ENCODE peak calls at places on chromosomes 3 and 15, in five cellular contexts. T, Y, W, P and G are unnamed samples.

GRCh38 chr15:23038741-23039150 is 623 bp downstream of the TUBGCP5 start:
- DNase-seq in T (no peak), Y (no peak), W (no peak), P (no peak), G (no peak)

GRCh38 chr3:29280675-29281264 is at the start of gene RBMS3:
- DNase-seq in T (peak), Y (peak), W (peak), P (peak), G (peak)

GRCh38 chr15:99014803-99015676 is 7.4 kb upstream of the PGPEP1L start:
- DNase-seq in T (peak), Y (peak), W (peak), P (peak), G (no peak)

GRCh38 chr3:129597792-129598381 is 8.6 kb downstream of the PLXND1 start:
- DNase-seq in T (no peak), Y (no peak), W (no peak), P (no peak), G (no peak)

GRCh38 chr3:184773341-184774186 is 38.4 kb upstream of the VPS8 start:
- DNase-seq in T (peak), Y (peak), W (no peak), P (peak), G (no peak)

GRCh38 chr3:46873521-46873920 is 4.0 kb upstream of the PTH1R start:
- DNase-seq in T (peak), Y (no peak), W (no peak), P (no peak), G (no peak)

GRCh38 chr15:77675806-77676415 is 43.2 kb upstream of the LINGO1 start:
- DNase-seq in T (no peak), Y (no peak), W (no peak), P (no peak), G (no peak)

GRCh38 chr15:67413770-67414429 is 107.0 kb upstream of the C15orf61 start:
- DNase-seq in T (no peak), Y (no peak), W (no peak), P (no peak), G (peak)

GRCh38 chr3:89851974-89852621 is 744.7 kb downstream of the EPHA3 start:
- DNase-seq in T (peak), Y (no peak), W (no peak), P (peak), G (peak)

GRCh38 chr15:38440353-38441129 is 13.4 kb upstream of the FAM98B start:
- DNase-seq in T (no peak), Y (no peak), W (peak), P (peak), G (peak)

GRCh38 chr3:195001961-195002861 is 268.7 kb downstream of the XXYLT1 start:
- DNase-seq in T (peak), Y (peak), W (peak), P (peak), G (peak)

GRCh38 chr15:51318382-51319150 is 19.8 kb downstream of the CYP19A1 start:
- DNase-seq in T (no peak), Y (no peak), W (no peak), P (no peak), G (no peak)

GRCh38 chr3:196145420-196146262 is 63.8 kb upstream of the TFRC start:
- DNase-seq in T (no peak), Y (no peak), W (no peak), P (no peak), G (no peak)

GRCh38 chr15:89501646-89502045 is 5.3 kb upstream of the RHCG start:
- DNase-seq in T (no peak), Y (no peak), W (no peak), P (no peak), G (no peak)

GRCh38 chr3:4698125-4698821 is 205.1 kb downstream of the ITPR1 start:
- DNase-seq in T (no peak), Y (no peak), W (no peak), P (no peak), G (no peak)

GRCh38 chr3:30895329-30895728 is 868 bp upstream of the GADL1 start:
- DNase-seq in T (no peak), Y (no peak), W (no peak), P (no peak), G (no peak)

GRCh38 chr15:40859206-40859851 is 14.7 kb downstream of the RHOV start:
- DNase-seq in T (peak), Y (peak), W (peak), P (peak), G (peak)

GRCh38 chr3:124810970-124811369 is 76.2 kb downstream of the ITGB5 start:
- DNase-seq in T (no peak), Y (no peak), W (no peak), P (no peak), G (no peak)

GRCh38 chr15:89993344-89993743 is 7.8 kb upstream of the ZNF710 start:
- DNase-seq in T (no peak), Y (no peak), W (no peak), P (no peak), G (no peak)

GRCh38 chr3:73513260-73513659 is 111.5 kb downstream of the PDZRN3 start:
- DNase-seq in T (no peak), Y (no peak), W (no peak), P (no peak), G (no peak)

GRCh38 chr3:159059395-159059794 is 257.5 kb downstream of the MFSD1 start:
- DNase-seq in T (no peak), Y (no peak), W (no peak), P (no peak), G (no peak)

GRCh38 chr3:149613988-149614387 is 43.8 kb downstream of the WWTR1 start:
- DNase-seq in T (no peak), Y (no peak), W (no peak), P (no peak), G (no peak)

GRCh38 chr3:56926513-56927282 is 124.9 kb upstream of the ARHGEF3 start:
- DNase-seq in T (no peak), Y (peak), W (no peak), P (no peak), G (no peak)
- TF ChIP-seq CTCF in T (no peak), Y (no peak), W (no peak), P (no peak), G (no peak)

DNA sequence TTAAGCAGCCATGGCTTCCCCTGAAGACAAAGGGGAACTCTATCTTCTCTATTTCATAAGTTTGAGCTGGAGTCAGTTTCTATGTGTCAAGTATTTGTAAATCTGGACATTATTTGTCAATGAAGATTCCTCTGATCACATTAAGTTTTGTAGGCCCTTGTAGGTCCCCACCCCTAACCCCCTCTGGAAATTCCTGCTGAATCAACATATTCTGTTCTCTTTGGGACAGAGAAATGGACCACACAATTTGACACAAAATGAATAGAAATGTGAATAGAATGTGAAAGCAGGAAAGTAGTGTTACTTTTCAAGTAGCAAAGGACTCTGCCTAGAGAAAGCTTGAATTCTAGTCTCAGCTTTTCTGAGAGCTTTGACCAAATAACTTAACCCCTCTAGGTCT is 47.8 kb downstream of the TIPARP start:
- DNase-seq in T (no peak), Y (no peak), W (no peak), P (no peak), G (no peak)
- TF ChIP-seq CTCF in T (no peak), Y (no peak), W (no peak), P (no peak), G (no peak)

DNA sequence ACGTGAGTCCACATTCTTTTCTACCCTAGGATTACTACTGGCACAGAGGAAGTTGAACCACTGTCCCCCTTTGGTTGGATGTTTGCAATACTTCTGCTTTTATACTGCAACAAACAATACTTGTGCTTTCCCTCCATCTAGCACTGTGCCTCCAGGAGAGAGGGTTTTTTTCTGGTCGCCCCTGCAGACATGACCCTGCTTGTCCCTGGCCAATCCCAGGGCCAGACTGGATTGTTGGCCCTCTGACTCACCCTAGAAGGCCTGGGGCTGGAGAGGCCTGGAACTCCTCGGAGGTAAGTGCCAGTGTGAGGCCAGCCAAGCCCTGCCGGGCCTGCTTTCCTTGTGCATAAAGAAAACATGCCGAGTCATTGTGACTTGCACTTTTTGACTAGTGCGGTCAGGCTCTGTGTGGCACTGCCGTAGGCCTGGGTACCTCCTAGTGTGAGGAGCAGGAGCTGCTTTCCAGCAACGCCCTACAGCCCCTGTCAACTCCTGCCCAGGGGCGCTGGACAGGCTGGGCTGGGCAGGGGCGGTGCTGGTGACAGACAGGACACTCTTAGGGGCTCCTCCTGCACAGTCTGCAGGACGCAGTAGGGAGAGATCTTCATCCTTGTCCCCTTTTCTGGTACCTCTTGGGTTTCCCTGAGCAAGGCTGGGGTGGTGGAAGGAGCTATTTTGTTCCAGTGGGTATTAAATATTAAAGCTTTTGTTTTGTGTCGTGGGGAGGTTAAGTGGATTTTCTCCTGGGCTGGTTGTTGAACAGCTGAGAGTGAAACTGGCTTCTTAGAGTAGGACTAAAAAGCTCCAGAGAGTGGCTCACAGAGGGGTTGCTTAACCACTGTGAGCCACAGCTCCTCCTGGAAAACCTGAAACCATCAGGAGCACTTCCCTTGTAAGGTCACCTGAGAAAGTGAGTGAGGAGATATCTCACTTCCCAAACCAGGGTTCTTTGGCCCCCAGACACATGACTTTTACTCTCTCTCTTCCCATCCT is 14.4 kb upstream of the TKT start:
- DNase-seq in T (peak), Y (peak), W (peak), P (peak), G (peak)
- TF ChIP-seq CTCF in T (no peak), Y (no peak), W (no peak), P (no peak), G (no peak)

DNA sequence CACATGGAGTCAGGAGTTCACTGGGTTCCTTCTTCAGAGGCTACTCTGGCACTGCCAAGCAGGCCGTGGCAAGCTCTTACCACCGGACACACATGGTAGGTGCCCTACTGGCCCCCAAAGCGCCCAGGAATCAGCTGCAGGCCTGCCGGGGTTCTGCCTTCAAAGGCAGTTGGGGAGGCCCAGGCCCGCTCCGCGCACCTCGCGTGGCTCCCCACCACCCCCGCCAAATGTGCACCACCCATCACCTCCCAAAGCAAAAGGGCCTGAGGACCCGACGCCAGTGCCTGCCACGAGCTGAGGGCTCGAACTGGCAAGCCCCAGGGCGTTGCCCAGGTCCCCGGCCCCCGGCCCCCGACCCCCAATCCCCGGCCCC is 669 bp downstream of the POMGNT2 start:
- DNase-seq in T (no peak), Y (no peak), W (no peak), P (no peak), G (no peak)
- TF ChIP-seq CTCF in T (no peak), Y (no peak), W (no peak), P (no peak), G (no peak)

GRCh38 chr3:101813817-101814440 is 34.9 kb downstream of the NXPE3 start:
- DNase-seq in T (no peak), Y (no peak), W (peak), P (no peak), G (no peak)
- TF ChIP-seq CTCF in T (peak), Y (peak), W (peak), P (peak), G (no peak)